ENCODE peak calls at places on chromosomes 1 and 21, in five cellular contexts. One of them, this sample, is unnamed.

GRCh38 chr1:220884981-220885918 is 6.0 kb downstream of the HLX start:
- DNase-seq in psoas muscle: no peak
- DNase-seq in breast epithelium: no peak
- DNase-seq in adrenal gland: no peak
- DNase-seq in heart left ventricle: no peak
- DNase-seq in this sample: no peak

GRCh38 chr1:42369471-42369870 is 11.1 kb upstream of the RIMKLA start:
- DNase-seq in psoas muscle: no peak
- DNase-seq in breast epithelium: no peak
- DNase-seq in adrenal gland: no peak
- DNase-seq in heart left ventricle: no peak
- DNase-seq in this sample: no peak

GRCh38 chr1:56194911-56195310 is 384.5 kb downstream of the PLPP3 start:
- DNase-seq in psoas muscle: no peak
- DNase-seq in breast epithelium: no peak
- DNase-seq in adrenal gland: no peak
- DNase-seq in heart left ventricle: no peak
- DNase-seq in this sample: no peak

GRCh38 chr1:226476657-226477319 is 68.9 kb upstream of the PARP1 start:
- DNase-seq in psoas muscle: no peak
- DNase-seq in breast epithelium: no peak
- DNase-seq in adrenal gland: no peak
- DNase-seq in heart left ventricle: no peak
- DNase-seq in this sample: no peak

GRCh38 chr1:117698398-117699160 is 92.7 kb downstream of the TENT5C start:
- DNase-seq in psoas muscle: peak; percentile 50
- DNase-seq in breast epithelium: no peak
- DNase-seq in adrenal gland: no peak
- DNase-seq in heart left ventricle: no peak
- DNase-seq in this sample: peak; percentile 65

GRCh38 chr1:101567582-101568189 is 330.9 kb downstream of the S1PR1 start:
- DNase-seq in psoas muscle: no peak
- DNase-seq in breast epithelium: no peak
- DNase-seq in adrenal gland: peak; percentile 29
- DNase-seq in heart left ventricle: no peak
- DNase-seq in this sample: no peak

GRCh38 chr1:112515311-112516009 is 6.7 kb downstream of the WNT2B start:
- DNase-seq in psoas muscle: no peak
- DNase-seq in breast epithelium: no peak
- DNase-seq in adrenal gland: no peak
- DNase-seq in heart left ventricle: no peak
- DNase-seq in this sample: no peak

GRCh38 chr1:67261646-67262045 is 46.0 kb upstream of the IL12RB2 start:
- DNase-seq in psoas muscle: no peak
- DNase-seq in breast epithelium: no peak
- DNase-seq in adrenal gland: no peak
- DNase-seq in heart left ventricle: no peak
- DNase-seq in this sample: no peak

GRCh38 chr1:155834296-155834926 is 22.6 kb downstream of the GON4L start:
- DNase-seq in psoas muscle: no peak
- DNase-seq in breast epithelium: no peak
- DNase-seq in adrenal gland: no peak
- DNase-seq in heart left ventricle: no peak
- DNase-seq in this sample: no peak

GRCh38 chr1:30283199-30283962 is 440.0 kb downstream of the MATN1 start:
- DNase-seq in psoas muscle: no peak
- DNase-seq in breast epithelium: no peak
- DNase-seq in adrenal gland: no peak
- DNase-seq in heart left ventricle: no peak
- DNase-seq in this sample: no peak

GRCh38 chr1:32291145-32291707 is 657 bp upstream of the HDAC1 start:
- DNase-seq in psoas muscle: no peak
- DNase-seq in breast epithelium: no peak
- DNase-seq in adrenal gland: no peak
- DNase-seq in heart left ventricle: no peak
- DNase-seq in this sample: no peak

GRCh38 chr1:181119076-181119989 is 30.8 kb downstream of the IER5 start:
- DNase-seq in psoas muscle: no peak
- DNase-seq in breast epithelium: peak; percentile 92
- DNase-seq in adrenal gland: no peak
- DNase-seq in heart left ventricle: no peak
- DNase-seq in this sample: no peak

GRCh38 chr1:3229081-3229725 is 160.2 kb downstream of the PRDM16 start:
- DNase-seq in psoas muscle: no peak
- DNase-seq in breast epithelium: no peak
- DNase-seq in adrenal gland: no peak
- DNase-seq in heart left ventricle: no peak
- DNase-seq in this sample: no peak

GRCh38 chr1:223609961-223610360 is 55.5 kb downstream of the CAPN8 start:
- DNase-seq in psoas muscle: no peak
- DNase-seq in breast epithelium: no peak
- DNase-seq in adrenal gland: no peak
- DNase-seq in heart left ventricle: no peak
- DNase-seq in this sample: no peak

GRCh38 chr1:153553691-153554608 is 4.9 kb upstream of the S100A3 start:
- DNase-seq in psoas muscle: no peak
- DNase-seq in breast epithelium: no peak
- DNase-seq in adrenal gland: peak; percentile 20
- DNase-seq in heart left ventricle: no peak
- DNase-seq in this sample: peak; percentile 66

GRCh38 chr1:153550398-153550758 is 1.3 kb upstream of the S100A3 start:
- DNase-seq in psoas muscle: no peak
- DNase-seq in breast epithelium: no peak
- DNase-seq in adrenal gland: no peak
- DNase-seq in heart left ventricle: no peak
- DNase-seq in this sample: no peak

GRCh38 chr1:153553096-153553495 is 4.0 kb upstream of the S100A3 start:
- DNase-seq in psoas muscle: no peak
- DNase-seq in breast epithelium: no peak
- DNase-seq in adrenal gland: peak; percentile 12
- DNase-seq in heart left ventricle: no peak
- DNase-seq in this sample: no peak

GRCh38 chr1:153550827-153551512 is 1.9 kb upstream of the S100A3 start:
- DNase-seq in psoas muscle: no peak
- DNase-seq in breast epithelium: no peak
- DNase-seq in adrenal gland: peak; percentile 8
- DNase-seq in heart left ventricle: no peak
- DNase-seq in this sample: no peak

GRCh38 chr1:153552335-153552734 is 3.3 kb upstream of the S100A3 start:
- DNase-seq in psoas muscle: no peak
- DNase-seq in breast epithelium: no peak
- DNase-seq in adrenal gland: peak; percentile 9
- DNase-seq in heart left ventricle: no peak
- DNase-seq in this sample: no peak
- H3K27ac ChIP-seq in psoas muscle: no peak overlapping the region
- H3K27ac ChIP-seq in breast epithelium: peak overlapping the region; percentile 4
- H3K27ac ChIP-seq in adrenal gland: no peak overlapping the region
- H3K27ac ChIP-seq in heart left ventricle: no peak overlapping the region
- H3K27ac ChIP-seq in this sample: no peak overlapping the region

GRCh38 chr21:32645261-32646182 is 33.3 kb upstream of the CFAP298 start:
- DNase-seq in psoas muscle: no peak
- DNase-seq in breast epithelium: no peak
- DNase-seq in adrenal gland: no peak
- DNase-seq in heart left ventricle: no peak
- DNase-seq in this sample: no peak

DNA sequence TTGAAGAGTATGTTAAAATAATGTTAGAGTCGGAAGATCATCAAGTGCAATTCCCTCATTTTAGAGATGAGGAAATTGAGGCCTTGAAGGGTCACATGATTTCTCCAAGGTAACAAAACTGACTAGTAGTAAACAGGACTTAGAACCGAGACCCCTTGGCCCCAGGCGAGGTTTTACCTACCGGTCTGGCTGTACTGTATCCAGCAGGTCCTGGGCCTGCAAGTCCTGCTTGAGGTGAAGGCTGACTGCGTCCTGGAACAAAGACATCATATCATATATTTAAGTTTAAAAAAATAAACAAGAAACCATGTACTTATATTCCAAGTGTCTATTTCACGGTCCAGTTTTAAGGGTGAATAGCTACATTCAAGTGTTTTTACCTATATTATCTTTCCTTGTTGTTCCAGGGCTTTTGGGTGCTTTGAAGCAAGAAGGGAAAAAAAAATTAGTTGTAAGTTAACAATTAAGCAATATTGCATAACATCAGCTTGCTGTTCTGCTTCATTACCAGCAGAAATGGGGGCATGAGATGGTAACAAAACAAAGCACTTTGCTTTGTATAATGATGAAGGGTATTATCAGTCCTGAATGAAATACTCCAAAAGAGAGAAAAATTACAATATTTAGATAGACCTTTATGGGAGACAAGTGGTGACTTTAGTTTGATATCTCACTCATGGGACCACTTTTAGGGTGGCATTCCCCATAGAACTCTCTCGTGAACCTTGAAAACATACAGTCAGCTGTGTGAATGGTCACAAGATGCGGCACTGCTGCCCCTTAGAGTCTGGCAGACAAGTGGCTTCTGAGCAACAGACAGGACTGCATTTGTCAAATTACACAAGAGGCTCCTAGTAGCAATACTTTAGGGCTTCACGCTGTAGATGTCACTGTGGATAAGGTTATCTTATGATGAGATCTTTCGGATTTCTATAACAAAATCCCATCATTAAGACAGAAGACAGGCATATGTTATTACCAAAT is 29.8 kb upstream of the CFAP298 start:
- DNase-seq in psoas muscle: no peak
- DNase-seq in breast epithelium: no peak
- DNase-seq in adrenal gland: no peak
- DNase-seq in heart left ventricle: no peak
- DNase-seq in this sample: no peak
- H3K27ac ChIP-seq in psoas muscle: no peak overlapping the region
- H3K27ac ChIP-seq in breast epithelium: no peak overlapping the region
- H3K27ac ChIP-seq in adrenal gland: no peak overlapping the region
- H3K27ac ChIP-seq in heart left ventricle: no peak overlapping the region
- H3K27ac ChIP-seq in this sample: no peak overlapping the region

GRCh38 chr1:204076891-204077290 is 4.0 kb downstream of the SOX13 start:
- DNase-seq in psoas muscle: no peak
- DNase-seq in breast epithelium: no peak
- DNase-seq in adrenal gland: no peak
- DNase-seq in heart left ventricle: no peak
- DNase-seq in this sample: peak; percentile 41
- H3K27ac ChIP-seq in psoas muscle: peak overlapping the region; percentile 27
- H3K27ac ChIP-seq in breast epithelium: no peak overlapping the region
- H3K27ac ChIP-seq in adrenal gland: peak overlapping the region; percentile 53
- H3K27ac ChIP-seq in heart left ventricle: no peak overlapping the region
- H3K27ac ChIP-seq in this sample: no peak overlapping the region

DNA sequence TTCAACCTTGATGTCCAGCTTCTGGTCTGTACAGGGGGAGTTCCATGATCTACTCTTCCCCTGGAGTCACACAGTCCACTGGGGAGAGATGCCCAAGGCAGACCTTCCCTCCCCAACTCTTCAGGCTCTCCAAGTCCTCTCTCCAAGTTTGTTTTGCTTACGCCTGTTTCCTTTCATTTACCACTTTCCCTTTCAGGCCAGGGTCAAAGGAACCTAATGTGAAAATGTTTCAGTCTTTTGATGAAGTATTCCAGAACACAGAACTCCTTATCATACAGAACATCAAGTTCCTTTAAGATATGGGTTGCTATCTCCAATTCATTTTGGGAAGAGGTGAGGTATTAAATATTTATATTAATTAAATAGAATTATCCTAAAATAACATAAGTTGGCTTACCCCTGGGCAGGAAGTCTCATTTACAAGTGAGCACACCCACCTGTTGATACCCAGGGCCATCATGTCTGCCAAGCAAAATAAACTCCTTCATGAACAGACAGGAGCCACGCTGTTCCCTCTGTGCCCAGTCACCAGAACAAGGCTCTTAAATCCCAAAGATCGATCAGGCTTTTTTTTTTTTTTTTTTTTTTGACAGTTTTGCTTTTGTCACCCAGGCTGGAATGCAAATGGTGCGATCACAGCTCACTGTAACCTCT is 82.2 kb upstream of the LYST start:
- DNase-seq in psoas muscle: no peak
- DNase-seq in breast epithelium: no peak
- DNase-seq in adrenal gland: no peak
- DNase-seq in heart left ventricle: no peak
- DNase-seq in this sample: no peak
- H3K27ac ChIP-seq in psoas muscle: no peak overlapping the region
- H3K27ac ChIP-seq in breast epithelium: no peak overlapping the region
- H3K27ac ChIP-seq in adrenal gland: no peak overlapping the region
- H3K27ac ChIP-seq in heart left ventricle: no peak overlapping the region
- H3K27ac ChIP-seq in this sample: no peak overlapping the region

GRCh38 chr1:54350360-54350759 is 55.8 kb downstream of the SSBP3 start:
- DNase-seq in psoas muscle: no peak
- DNase-seq in breast epithelium: no peak
- DNase-seq in adrenal gland: no peak
- DNase-seq in heart left ventricle: no peak
- DNase-seq in this sample: no peak
- H3K27ac ChIP-seq in psoas muscle: no peak overlapping the region
- H3K27ac ChIP-seq in breast epithelium: peak overlapping the region; percentile 15
- H3K27ac ChIP-seq in adrenal gland: peak overlapping the region; percentile 27
- H3K27ac ChIP-seq in heart left ventricle: peak overlapping the region; percentile 13
- H3K27ac ChIP-seq in this sample: no peak overlapping the region

DNA sequence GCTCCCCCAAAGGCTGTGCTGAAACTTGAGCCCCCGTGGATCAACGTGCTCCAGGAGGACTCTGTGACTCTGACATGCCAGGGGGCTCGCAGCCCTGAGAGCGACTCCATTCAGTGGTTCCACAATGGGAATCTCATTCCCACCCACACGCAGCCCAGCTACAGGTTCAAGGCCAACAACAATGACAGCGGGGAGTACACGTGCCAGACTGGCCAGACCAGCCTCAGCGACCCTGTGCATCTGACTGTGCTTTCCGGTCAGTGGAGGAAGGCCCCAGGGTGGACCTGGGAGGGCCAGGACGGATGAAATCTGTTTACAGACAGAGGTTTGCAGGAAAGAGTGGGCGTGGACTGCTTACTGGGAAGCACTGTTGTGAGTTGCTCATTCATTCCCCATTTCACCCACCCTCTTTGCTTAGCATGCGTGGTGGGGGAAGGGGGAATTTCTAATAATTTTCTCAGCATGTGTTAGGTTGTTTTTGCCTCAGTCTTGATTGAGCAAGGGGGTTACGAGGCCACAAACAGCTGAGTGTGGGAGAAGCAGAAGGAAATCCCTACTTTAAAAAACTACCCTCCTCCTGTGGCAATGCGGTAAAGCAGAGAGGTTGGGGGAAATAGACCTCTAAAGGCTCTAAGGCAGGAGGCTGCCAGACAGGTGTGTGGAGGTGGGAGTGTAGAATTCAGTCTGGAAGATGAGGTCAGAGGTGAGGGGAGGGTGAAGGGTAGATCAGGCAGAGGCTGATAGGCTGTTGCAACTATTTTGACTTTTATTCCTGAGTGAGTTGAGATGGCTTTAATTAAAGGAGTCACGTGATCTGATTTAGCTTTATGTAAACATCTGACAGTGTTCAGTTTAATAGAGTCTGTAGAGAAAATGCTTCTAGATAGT is 1.3 kb downstream of the FCGR2A start:
- DNase-seq in psoas muscle: no peak
- DNase-seq in breast epithelium: no peak
- DNase-seq in adrenal gland: no peak
- DNase-seq in heart left ventricle: no peak
- DNase-seq in this sample: peak; percentile 39
- H3K27ac ChIP-seq in psoas muscle: no peak overlapping the region
- H3K27ac ChIP-seq in breast epithelium: no peak overlapping the region
- H3K27ac ChIP-seq in adrenal gland: peak overlapping the region; percentile 76
- H3K27ac ChIP-seq in heart left ventricle: peak overlapping the region; percentile 89
- H3K27ac ChIP-seq in this sample: no peak overlapping the region